ENCODE peak calls at places on chromosomes 2 and 18, in seven cellular contexts. C is C1 segment of cervical spinal cord; Z is NCI-H2081 treated with DMSO at 0.1 percent for 48 hours; K is aorta; N is brain microvascular endothelial cell; E is stimulated activated CD8-positive, alpha-beta memory T cell treated with anti-CD3 and anti-CD28 coated beads, Interleukin-4, amount 100 ng/mL, for 1 hour; X is HS-5. J is an unnamed sample.

GRCh38 chr2:178330175-178331021 is 120.6 kb downstream of the PRKRA start:
- DNase-seq in Z (no peak), X (no peak), N (no peak), K (no peak), E (no peak), C (no peak), J (no peak)

GRCh38 chr2:136214284-136214683 is 96.3 kb upstream of the CXCR4 start:
- DNase-seq in X (no peak), N (no peak), C (no peak), Z (no peak), K (no peak), E (no peak), J (no peak)

GRCh38 chr2:46296216-46296839 is 879 bp upstream of the EPAS1 start:
- DNase-seq in N (no peak), E (no peak), C (no peak), Z (no peak), X (no peak), K (peak; percentile 85), J (no peak)

GRCh38 chr18:13756671-13757070 is 30.2 kb downstream of the RNMT start:
- DNase-seq in C (no peak), N (no peak), X (no peak), E (no peak), Z (no peak), K (no peak), J (no peak)

GRCh38 chr2:118351796-118352195 is 263.5 kb downstream of the INSIG2 start:
- DNase-seq in X (peak; percentile 9), Z (no peak), C (no peak), K (no peak), N (no peak), E (no peak), J (no peak)

GRCh38 chr2:54568876-54569298 is 112.8 kb downstream of the SPTBN1 start:
- DNase-seq in K (no peak), Z (no peak), X (no peak), N (no peak), C (no peak), E (no peak), J (no peak)

GRCh38 chr2:223998983-223999382 is 40.1 kb downstream of the SERPINE2 start:
- DNase-seq in C (no peak), K (no peak), Z (no peak), E (no peak), X (no peak), N (no peak), J (no peak)

GRCh38 chr2:196338440-196338839 is 167.1 kb upstream of the STK17B start:
- DNase-seq in K (no peak), E (no peak), C (no peak), N (no peak), Z (no peak), X (no peak), J (no peak)

GRCh38 chr2:177693658-177694334 is 301.2 kb downstream of the AGPS start:
- DNase-seq in E (no peak), C (no peak), Z (no peak), X (no peak), K (no peak), N (no peak), J (no peak)

GRCh38 chr2:218172808-218173207 is 6.0 kb upstream of the CXCR1 start:
- DNase-seq in X (no peak), K (no peak), Z (no peak), N (no peak), C (no peak), E (no peak), J (no peak)

GRCh38 chr2:19900536-19901200 is 1.1 kb downstream of the TTC32 start:
- DNase-seq in Z (no peak), E (no peak), X (no peak), C (no peak), N (no peak), K (no peak), J (no peak)

GRCh38 chr2:26745609-26746327 is 18.3 kb upstream of the SLC35F6 start:
- DNase-seq in C (no peak), K (peak; percentile 95), E (peak; percentile 64), X (no peak), N (peak; percentile 77), Z (peak; percentile 7), J (peak; percentile 81)

GRCh38 chr2:28753043-28753683 is 1.5 kb downstream of the PPP1CB start:
- DNase-seq in Z (no peak), E (peak; percentile 42), X (peak; percentile 48), N (peak; percentile 66), K (peak; percentile 86), C (no peak), J (peak; percentile 7)

GRCh38 chr2:65818873-65819451 is 386.6 kb upstream of the SPRED2 start:
- DNase-seq in K (no peak), Z (no peak), N (no peak), C (no peak), X (no peak), E (no peak), J (no peak)

GRCh38 chr18:63224574-63224973 is 95.0 kb downstream of the BCL2 start:
- DNase-seq in E (no peak), C (no peak), Z (no peak), K (no peak), N (no peak), X (no peak), J (no peak)

GRCh38 chr2:40144022-40144421 is 307.9 kb downstream of the SLC8A1 start:
- DNase-seq in K (no peak), X (no peak), Z (no peak), N (no peak), E (no peak), C (no peak), J (no peak)

GRCh38 chr18:61896767-61897166 is 4.0 kb upstream of the RNF152 start:
- DNase-seq in N (peak; percentile 19), X (no peak), E (no peak), K (no peak), Z (no peak), C (no peak), J (no peak)

GRCh38 chr18:69727912-69728572 is 219.6 kb downstream of the CD226 start:
- DNase-seq in N (no peak), Z (no peak), E (no peak), C (no peak), X (no peak), K (no peak), J (no peak)

GRCh38 chr18:2846638-2847340 is at the start of gene EMILIN2:
- DNase-seq in N (peak; percentile 43), Z (no peak), C (no peak), K (peak; percentile 92), X (no peak), E (no peak), J (no peak)

GRCh38 chr2:236671820-236672520 is 102.3 kb downstream of the ACKR3 start:
- DNase-seq in X (no peak), C (no peak), Z (no peak), E (no peak), N (no peak), K (no peak), J (no peak)

GRCh38 chr18:77140439-77141109 is 8.0 kb upstream of the MBP start:
- DNase-seq in C (no peak), Z (no peak), K (peak; percentile 72), E (no peak), N (no peak), X (no peak), J (no peak)

GRCh38 chr2:55364189-55365055 is 55.2 kb downstream of the CCDC88A start:
- DNase-seq in N (peak; percentile 94), X (peak; percentile 87), K (no peak), E (no peak), Z (no peak), C (no peak), J (no peak)

GRCh38 chr2:240174496-240174895 is 34.0 kb upstream of the OTOS start:
- DNase-seq in K (peak; percentile 7), C (no peak), Z (no peak), X (no peak), E (no peak), N (no peak), J (no peak)

GRCh38 chr2:232576995-232577394 is 26.5 kb downstream of the EIF4E2 start:
- DNase-seq in Z (no peak), X (no peak), K (no peak), E (no peak), C (no peak), N (peak; percentile 10), J (no peak)

GRCh38 chr2:201643216-201643651 is at the start of gene TMEM237:
- DNase-seq in K (peak; percentile 85), Z (no peak), E (peak; percentile 17), N (no peak), X (no peak), C (no peak), J (peak; percentile 64)

GRCh38 chr2:241620419-241620769 is 16.6 kb downstream of the THAP4 start:
- DNase-seq in X (no peak), N (peak; percentile 39), K (no peak), Z (no peak), E (no peak), C (no peak), J (no peak)

GRCh38 chr2:20617892-20618467 is 32.9 kb downstream of the HS1BP3 start:
- DNase-seq in E (no peak), K (peak; percentile 98), X (peak; percentile 87), Z (no peak), C (peak; percentile 61), N (peak; percentile 98), J (no peak)

GRCh38 chr2:86017901-86018896 is 87.5 kb downstream of the POLR1A start:
- DNase-seq in Z (no peak), X (no peak), K (peak; percentile 81), C (peak; percentile 28), E (no peak), N (no peak), J (no peak)

GRCh38 chr2:242031481-242032019 is 162.0 kb downstream of the RTP5 start:
- DNase-seq in X (peak; percentile 86), Z (no peak), K (no peak), E (peak; percentile 41), C (no peak), N (peak; percentile 63), J (no peak)